ENCODE peak calls at places on chromosomes 11 and 22, in six cellular contexts. A, C, O, W, D and M are unnamed samples.

GRCh38 chr11:66184728-66185127 is 83.7 kb upstream of the RAB1B start:
- DNase-seq in A (no peak), C (no peak), O (no peak), W (no peak), D (no peak), M (no peak)

GRCh38 chr22:36761553-36762240 is 14.2 kb downstream of the IFT27 start:
- DNase-seq in A (no peak), C (no peak), O (no peak), W (no peak), D (no peak), M (no peak)

GRCh38 chr11:116928102-116928777 is 90.8 kb upstream of the APOA1 start:
- DNase-seq in A (no peak), C (no peak), O (no peak), W (no peak), D (no peak), M (peak; percentile 40)

GRCh38 chr11:126948563-126948962 is 52.0 kb downstream of the KIRREL3 start:
- DNase-seq in A (no peak), C (no peak), O (no peak), W (no peak), D (no peak), M (no peak)

GRCh38 chr11:10641314-10642206 is 52.0 kb downstream of the IRAG1 start:
- DNase-seq in A (no peak), C (no peak), O (no peak), W (no peak), D (no peak), M (no peak)

GRCh38 chr22:45537734-45538181 is 35.1 kb downstream of the FBLN1 start:
- DNase-seq in A (no peak), C (no peak), O (peak; percentile 86), W (no peak), D (peak; percentile 46), M (no peak)

GRCh38 chr11:99739464-99740089 is 718.8 kb downstream of the CNTN5 start:
- DNase-seq in A (no peak), C (no peak), O (no peak), W (peak; percentile 51), D (no peak), M (no peak)

GRCh38 chr11:2180775-2181370 is 9.3 kb upstream of the TH start:
- DNase-seq in A (no peak), C (no peak), O (no peak), W (no peak), D (no peak), M (no peak)

GRCh38 chr11:97610000-97610399 is 1220.2 kb downstream of the JRKL start:
- DNase-seq in A (no peak), C (no peak), O (no peak), W (peak; percentile 11), D (no peak), M (no peak)

GRCh38 chr11:27857014-27857413 is 156.8 kb upstream of the BDNF start:
- DNase-seq in A (no peak), C (no peak), O (no peak), W (no peak), D (no peak), M (no peak)

GRCh38 chr11:60251485-60252207 is 8.7 kb upstream of the MS4A4E start:
- DNase-seq in A (no peak), C (no peak), O (no peak), W (peak; percentile 37), D (no peak), M (peak; percentile 11)

GRCh38 chr11:31819533-31820437 is 8.7 kb upstream of the PAX6 start:
- DNase-seq in A (no peak), C (no peak), O (no peak), W (no peak), D (no peak), M (no peak)
- H3K27me3 ChIP-seq in A (peaks cover 98% of the 10 kb centered on the region), C (peaks cover 100% of the 10 kb centered on the region), O (peaks cover 82% of the 10 kb centered on the region), W (peaks cover 99% of the 10 kb centered on the region), D (peaks cover 100% of the 10 kb centered on the region), M (peaks cover 40% of the 10 kb centered on the region)

DNA sequence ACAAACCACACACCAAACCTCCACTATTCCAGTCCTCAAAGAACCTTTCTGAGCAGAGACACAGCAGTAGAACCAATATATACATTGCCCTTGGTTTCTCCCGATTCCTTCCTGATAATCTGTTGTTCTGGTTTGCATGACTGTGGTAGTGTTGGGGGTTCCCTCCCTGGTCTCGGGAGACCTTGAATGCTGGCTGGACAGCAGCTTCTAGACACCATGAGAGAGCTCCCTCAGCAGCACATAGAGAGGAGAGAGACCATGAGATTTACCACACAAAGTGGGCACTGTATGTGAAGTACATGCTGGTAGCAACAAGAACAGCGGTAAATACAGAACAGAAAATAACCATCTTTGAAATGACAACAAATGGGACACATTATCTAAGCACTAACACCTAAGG is 2.6 kb downstream of the C11orf91 start:
- DNase-seq in A (no peak), C (no peak), O (no peak), W (no peak), D (no peak), M (no peak)
- H3K4me1 ChIP-seq in A (peaks cover 11% of the 10 kb centered on the region), C (peaks cover 91% of the 10 kb centered on the region), O (no peaks in the 10 kb centered on the region), W (peaks cover 17% of the 10 kb centered on the region), D (peaks cover 95% of the 10 kb centered on the region), M (peaks cover 14% of the 10 kb centered on the region)

GRCh38 chr11:79931692-79932091 is 490.9 kb upstream of the TENM4 start:
- DNase-seq in A (no peak), C (no peak), O (no peak), W (no peak), D (no peak), M (no peak)
- H3K27me3 ChIP-seq in A (no peaks in the 10 kb centered on the region), C (no peaks in the 10 kb centered on the region), O (no peaks in the 10 kb centered on the region), W (no peaks in the 10 kb centered on the region), D (no peaks in the 10 kb centered on the region), M (no peaks in the 10 kb centered on the region)

GRCh38 chr22:40043793-40044101 is 49.0 kb downstream of the FAM83F start:
- DNase-seq in A (no peak), C (no peak), O (no peak), W (no peak), D (no peak), M (no peak)
- H3K4me1 ChIP-seq in A (peaks cover 6% of the 10 kb centered on the region), C (peaks cover 81% of the 10 kb centered on the region), O (peaks cover 5% of the 10 kb centered on the region), W (peaks cover 5% of the 10 kb centered on the region), D (peaks cover 57% of the 10 kb centered on the region), M (peaks cover 30% of the 10 kb centered on the region)

DNA sequence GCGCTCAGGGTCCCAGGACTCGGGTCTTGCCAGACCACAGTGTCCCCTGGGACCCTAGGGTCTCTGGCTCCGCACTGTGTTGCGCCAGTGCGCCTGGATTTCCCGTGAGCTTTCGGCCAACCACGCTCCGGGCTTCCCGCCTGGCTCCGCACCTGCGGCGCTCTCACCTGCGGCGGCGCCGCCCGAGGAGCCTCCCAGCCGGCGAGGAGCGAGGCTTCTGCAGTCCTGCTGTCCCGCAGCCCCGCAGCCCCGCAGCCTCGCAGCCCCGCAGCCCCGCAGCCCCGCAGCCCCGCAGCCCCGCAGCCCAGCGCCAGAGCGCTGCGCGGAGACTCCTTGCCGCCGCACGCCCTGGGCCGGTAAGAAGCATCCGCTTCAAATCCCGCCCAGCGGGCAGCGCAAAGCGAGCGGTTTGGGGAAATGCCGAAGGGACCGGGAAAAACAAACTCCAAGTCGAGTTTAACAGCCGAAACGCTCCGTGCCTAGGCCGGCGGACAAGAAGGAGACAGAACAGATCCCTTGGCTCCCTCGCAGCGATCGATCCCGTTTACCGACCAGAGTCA is 936 bp downstream of the ALX4 start:
- DNase-seq in A (no peak), C (no peak), O (no peak), W (no peak), D (no peak), M (no peak)
- H3K27me3 ChIP-seq in A (peaks cover 98% of the 10 kb centered on the region), C (peaks cover 100% of the 10 kb centered on the region), O (peaks cover 48% of the 10 kb centered on the region), W (peaks cover 95% of the 10 kb centered on the region), D (peaks cover 100% of the 10 kb centered on the region), M (peaks cover 32% of the 10 kb centered on the region)

DNA sequence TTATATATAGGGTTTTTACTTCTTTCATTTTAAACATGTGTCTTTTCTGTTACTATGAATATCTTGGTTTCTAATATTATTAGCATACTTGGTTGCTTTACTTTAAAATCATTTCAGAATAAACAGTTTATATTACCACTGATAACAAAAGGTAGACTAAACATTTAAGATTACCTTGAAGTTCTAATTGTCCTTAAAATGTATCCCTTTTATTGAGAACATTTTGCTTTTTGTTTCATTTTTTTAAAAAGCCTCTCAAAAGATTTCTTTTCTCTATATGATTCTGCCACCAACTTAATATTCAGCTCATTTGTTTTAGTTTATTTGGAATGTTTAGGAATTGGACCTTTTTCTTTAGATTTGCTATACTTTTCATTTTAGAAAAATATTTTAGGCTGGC is 39.6 kb downstream of the MED15 start:
- DNase-seq in A (no peak), C (no peak), O (no peak), W (no peak), D (no peak), M (no peak)
- H3K4me1 ChIP-seq in A (peaks cover 4% of the 10 kb centered on the region), C (peaks cover 50% of the 10 kb centered on the region), O (peaks cover 13% of the 10 kb centered on the region), W (peaks cover 36% of the 10 kb centered on the region), D (peaks cover 63% of the 10 kb centered on the region), M (peaks cover 71% of the 10 kb centered on the region)

GRCh38 chr11:124841186-124841585 is 24.0 kb upstream of the ROBO3 start:
- DNase-seq in A (no peak), C (no peak), O (no peak), W (no peak), D (no peak), M (no peak)
- H3K27me3 ChIP-seq in A (peaks cover 83% of the 10 kb centered on the region), C (peaks cover 91% of the 10 kb centered on the region), O (peaks cover 61% of the 10 kb centered on the region), W (peaks cover 82% of the 10 kb centered on the region), D (peaks cover 87% of the 10 kb centered on the region), M (peaks cover 49% of the 10 kb centered on the region)

DNA sequence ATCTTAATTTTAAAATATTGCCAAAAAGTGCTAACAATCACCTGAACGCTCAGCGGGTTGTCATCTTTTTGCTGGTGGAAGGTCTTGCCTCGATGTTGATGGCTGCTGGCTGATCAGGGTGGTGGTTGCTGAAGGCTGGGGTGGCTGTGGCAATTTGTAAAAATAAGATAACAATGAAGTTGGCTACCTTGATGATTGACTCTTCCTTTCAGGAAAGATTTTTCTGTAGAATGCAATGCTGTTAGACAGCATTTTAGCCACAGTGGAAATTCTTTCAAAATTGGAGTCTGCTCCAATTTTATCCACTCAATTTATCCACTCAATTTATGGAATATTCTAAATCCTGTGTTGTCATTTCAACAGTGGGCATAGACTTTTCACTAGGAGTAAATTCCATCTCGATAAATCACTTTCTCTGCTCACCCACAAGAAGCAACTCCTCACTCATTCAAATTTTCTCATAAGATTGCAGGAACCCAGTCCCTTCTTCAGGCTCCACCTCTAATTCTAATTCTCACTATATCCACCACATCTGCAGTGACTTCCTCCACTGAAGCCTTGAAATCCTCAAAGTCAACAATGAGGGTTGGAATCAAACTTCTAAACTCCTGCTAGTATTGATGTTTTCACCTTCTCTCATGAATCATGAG is 78.8 kb downstream of the LINC01488 start:
- DNase-seq in A (no peak), C (no peak), O (no peak), W (no peak), D (no peak), M (no peak)
- H3K4me1 ChIP-seq in A (no peaks in the 10 kb centered on the region), C (no peaks in the 10 kb centered on the region), O (no peaks in the 10 kb centered on the region), W (peaks cover 4% of the 10 kb centered on the region), D (no peaks in the 10 kb centered on the region), M (peaks cover 14% of the 10 kb centered on the region)

DNA sequence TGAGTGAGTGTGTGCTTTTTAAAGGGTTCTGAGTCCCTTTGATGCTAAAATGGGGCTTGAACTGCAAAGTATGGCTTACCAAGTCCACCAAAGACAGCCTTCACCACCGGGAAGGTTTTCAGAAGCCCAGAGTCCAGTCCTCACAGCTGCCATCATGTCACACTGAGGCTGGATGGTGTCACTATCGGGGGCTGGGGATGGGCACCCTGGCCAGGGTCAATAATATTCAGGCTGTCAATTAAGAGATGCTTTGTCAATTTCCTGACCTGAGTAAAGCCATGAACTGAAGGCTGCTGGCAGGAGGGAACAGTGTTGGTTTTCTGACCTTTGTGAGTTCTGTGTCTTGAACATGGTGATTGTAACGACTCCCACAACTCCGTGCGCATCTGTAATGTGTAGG is 373.0 kb upstream of the B3GAT1 start:
- DNase-seq in A (no peak), C (no peak), O (no peak), W (no peak), D (no peak), M (no peak)
- H3K27me3 ChIP-seq in A (no peaks in the 10 kb centered on the region), C (no peaks in the 10 kb centered on the region), O (peaks cover 3% of the 10 kb centered on the region), W (no peaks in the 10 kb centered on the region), D (peaks cover 60% of the 10 kb centered on the region), M (no peaks in the 10 kb centered on the region)